ENCODE peak calls at places on chromosomes 4 and X, in nine cellular contexts. One of them, this sample, is unnamed.

GRCh38 chrX:68669872-68670271 is 22.4 kb downstream of the STARD8 start:
- DNase-seq in tibial nerve: no peak
- DNase-seq in uterus: no peak
- DNase-seq in erythroblast: no peak
- DNase-seq in adrenal gland: no peak
- DNase-seq in heart left ventricle: no peak
- DNase-seq in H54: no peak
- DNase-seq in sigmoid colon: no peak
- DNase-seq in IMR-90: no peak
- DNase-seq in this sample: no peak

GRCh38 chr4:71732706-71733105 is 51.2 kb downstream of the GC start:
- DNase-seq in H54: no peak
- DNase-seq in uterus: no peak
- DNase-seq in sigmoid colon: no peak
- DNase-seq in IMR-90: peak; percentile 58
- DNase-seq in adrenal gland: no peak
- DNase-seq in erythroblast: no peak
- DNase-seq in tibial nerve: no peak
- DNase-seq in heart left ventricle: no peak
- DNase-seq in this sample: peak; percentile 20

GRCh38 chrX:83305381-83305780 is 202.7 kb upstream of the POU3F4 start:
- DNase-seq in sigmoid colon: no peak
- DNase-seq in tibial nerve: no peak
- DNase-seq in H54: no peak
- DNase-seq in heart left ventricle: no peak
- DNase-seq in adrenal gland: no peak
- DNase-seq in erythroblast: no peak
- DNase-seq in uterus: no peak
- DNase-seq in IMR-90: no peak
- DNase-seq in this sample: no peak

GRCh38 chrX:21985332-21985777 is 44.8 kb downstream of the SMS start:
- DNase-seq in sigmoid colon: peak; percentile 74
- DNase-seq in heart left ventricle: peak; percentile 26
- DNase-seq in adrenal gland: peak; percentile 63
- DNase-seq in erythroblast: peak; percentile 73
- DNase-seq in tibial nerve: peak; percentile 51
- DNase-seq in H54: peak; percentile 7
- DNase-seq in IMR-90: peak; percentile 82
- DNase-seq in uterus: peak; percentile 65
- DNase-seq in this sample: peak; percentile 77

GRCh38 chr4:38647096-38647819 is 16.7 kb upstream of the KLF3 start:
- DNase-seq in adrenal gland: no peak
- DNase-seq in H54: no peak
- DNase-seq in tibial nerve: no peak
- DNase-seq in sigmoid colon: no peak
- DNase-seq in heart left ventricle: no peak
- DNase-seq in IMR-90: no peak
- DNase-seq in erythroblast: no peak
- DNase-seq in uterus: no peak
- DNase-seq in this sample: no peak

GRCh38 chrX:18899796-18900380 is 84.0 kb downstream of the PHKA2 start:
- DNase-seq in sigmoid colon: no peak
- DNase-seq in IMR-90: no peak
- DNase-seq in tibial nerve: no peak
- DNase-seq in erythroblast: no peak
- DNase-seq in adrenal gland: no peak
- DNase-seq in heart left ventricle: no peak
- DNase-seq in H54: no peak
- DNase-seq in uterus: no peak
- DNase-seq in this sample: peak; percentile 11

GRCh38 chrX:48468693-48469691 is 1.1 kb downstream of the SLC38A5 start:
- DNase-seq in heart left ventricle: no peak
- DNase-seq in uterus: no peak
- DNase-seq in adrenal gland: no peak
- DNase-seq in tibial nerve: no peak
- DNase-seq in sigmoid colon: peak; percentile 52
- DNase-seq in IMR-90: no peak
- DNase-seq in H54: no peak
- DNase-seq in erythroblast: peak; percentile 70
- DNase-seq in this sample: peak; percentile 76

GRCh38 chr4:71907782-71908181 is 123.9 kb upstream of the GC start:
- DNase-seq in sigmoid colon: no peak
- DNase-seq in IMR-90: no peak
- DNase-seq in erythroblast: no peak
- DNase-seq in heart left ventricle: no peak
- DNase-seq in uterus: no peak
- DNase-seq in adrenal gland: no peak
- DNase-seq in H54: no peak
- DNase-seq in tibial nerve: no peak
- DNase-seq in this sample: no peak

GRCh38 chrX:437636-438390 is 51.1 kb upstream of the PPP2R3B start:
- DNase-seq in sigmoid colon: peak; percentile 15
- DNase-seq in heart left ventricle: no peak
- DNase-seq in adrenal gland: no peak
- DNase-seq in uterus: no peak
- DNase-seq in H54: no peak
- DNase-seq in tibial nerve: no peak
- DNase-seq in erythroblast: no peak
- DNase-seq in IMR-90: no peak
- DNase-seq in this sample: no peak

GRCh38 chrX:65706041-65706828 is 38.8 kb downstream of the MSN start:
- DNase-seq in erythroblast: no peak
- DNase-seq in uterus: peak; percentile 37
- DNase-seq in heart left ventricle: peak; percentile 54
- DNase-seq in sigmoid colon: no peak
- DNase-seq in adrenal gland: peak; percentile 34
- DNase-seq in IMR-90: peak; percentile 85
- DNase-seq in H54: peak; percentile 67
- DNase-seq in tibial nerve: no peak
- DNase-seq in this sample: peak; percentile 57

GRCh38 chrX:125326599-125326998 is 6.9 kb downstream of the TEX13C start:
- DNase-seq in heart left ventricle: no peak
- DNase-seq in sigmoid colon: no peak
- DNase-seq in H54: no peak
- DNase-seq in IMR-90: no peak
- DNase-seq in erythroblast: no peak
- DNase-seq in adrenal gland: no peak
- DNase-seq in uterus: no peak
- DNase-seq in tibial nerve: no peak
- DNase-seq in this sample: no peak

GRCh38 chrX:1600406-1601050 is 9.1 kb downstream of the AKAP17A start:
- DNase-seq in erythroblast: no peak
- DNase-seq in adrenal gland: no peak
- DNase-seq in heart left ventricle: no peak
- DNase-seq in tibial nerve: peak; percentile 1
- DNase-seq in IMR-90: no peak
- DNase-seq in sigmoid colon: no peak
- DNase-seq in H54: no peak
- DNase-seq in uterus: no peak
- DNase-seq in this sample: no peak

GRCh38 chrX:1599791-1600405 is 8.5 kb downstream of the AKAP17A start:
- DNase-seq in sigmoid colon: no peak
- DNase-seq in uterus: no peak
- DNase-seq in H54: no peak
- DNase-seq in heart left ventricle: no peak
- DNase-seq in IMR-90: no peak
- DNase-seq in erythroblast: no peak
- DNase-seq in adrenal gland: no peak
- DNase-seq in tibial nerve: no peak
- DNase-seq in this sample: no peak

GRCh38 chrX:1598876-1599790 is 7.7 kb downstream of the AKAP17A start:
- DNase-seq in H54: no peak
- DNase-seq in uterus: no peak
- DNase-seq in tibial nerve: peak; percentile 5
- DNase-seq in erythroblast: no peak
- DNase-seq in adrenal gland: peak; percentile 0
- DNase-seq in heart left ventricle: no peak
- DNase-seq in sigmoid colon: no peak
- DNase-seq in IMR-90: no peak
- DNase-seq in this sample: no peak

GRCh38 chrX:1601768-1602085 is 10.3 kb downstream of the AKAP17A start:
- DNase-seq in erythroblast: no peak
- DNase-seq in IMR-90: no peak
- DNase-seq in adrenal gland: no peak
- DNase-seq in heart left ventricle: no peak
- DNase-seq in H54: no peak
- DNase-seq in tibial nerve: peak; percentile 5
- DNase-seq in sigmoid colon: no peak
- DNase-seq in uterus: no peak
- DNase-seq in this sample: no peak

DNA sequence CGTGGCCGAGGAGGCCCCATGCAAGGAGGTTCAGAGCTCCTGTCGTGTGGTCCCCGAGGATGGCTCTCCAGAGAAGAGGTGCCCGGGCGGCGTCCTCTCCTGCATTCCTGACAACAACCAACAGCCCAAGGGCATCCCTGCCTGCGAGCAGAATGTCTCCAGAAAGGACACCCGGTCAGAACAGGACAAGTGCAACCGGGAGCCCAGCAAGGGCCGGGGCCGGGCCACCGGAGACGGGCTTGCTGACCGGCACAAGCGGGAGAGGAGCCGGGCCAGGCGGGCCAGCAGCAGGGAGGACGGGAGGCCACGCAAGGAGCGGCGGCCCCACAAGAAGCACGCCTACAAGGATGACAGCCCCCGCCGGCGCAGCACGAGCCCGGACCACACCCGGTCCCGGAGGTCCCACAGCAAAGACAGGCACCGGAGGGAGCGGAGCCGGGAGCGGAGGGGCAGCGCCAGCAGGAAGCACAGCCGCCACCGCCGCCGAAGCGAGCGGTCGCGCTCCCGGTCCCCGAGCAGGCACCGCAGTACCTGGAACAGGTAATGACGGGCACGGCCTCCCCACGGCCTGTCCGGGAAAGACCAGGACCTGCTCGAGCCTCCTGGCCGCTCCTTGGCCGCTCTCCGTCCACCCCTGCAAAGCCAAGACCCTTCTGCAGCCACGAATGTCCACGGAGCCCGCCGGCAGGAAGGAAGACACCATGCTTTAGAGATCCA is 9.8 kb downstream of the AKAP17A start:
- DNase-seq in H54: no peak
- DNase-seq in IMR-90: no peak
- DNase-seq in erythroblast: no peak
- DNase-seq in heart left ventricle: no peak
- DNase-seq in sigmoid colon: no peak
- DNase-seq in tibial nerve: peak; percentile 8
- DNase-seq in adrenal gland: peak; percentile 4
- DNase-seq in uterus: no peak
- DNase-seq in this sample: no peak
- TF ChIP-seq POLR2A in H54: no peak
- TF ChIP-seq POLR2A in IMR-90: no peak
- TF ChIP-seq POLR2A in erythroblast: no peak
- TF ChIP-seq POLR2A in heart left ventricle: no peak
- TF ChIP-seq POLR2A in sigmoid colon: no peak
- TF ChIP-seq POLR2A in tibial nerve: no peak
- TF ChIP-seq POLR2A in adrenal gland: no peak
- TF ChIP-seq POLR2A in uterus: no peak
- TF ChIP-seq POLR2A in this sample: no peak

GRCh38 chr4:86359944-86360478 is at the start of gene MAPK10:
- DNase-seq in sigmoid colon: peak; percentile 88
- DNase-seq in heart left ventricle: peak; percentile 59
- DNase-seq in erythroblast: peak; percentile 15
- DNase-seq in IMR-90: peak; percentile 88
- DNase-seq in tibial nerve: peak; percentile 16
- DNase-seq in adrenal gland: peak; percentile 92
- DNase-seq in H54: peak; percentile 3
- DNase-seq in uterus: peak; percentile 76
- DNase-seq in this sample: peak; percentile 84
- TF ChIP-seq POLR2A in sigmoid colon: no peak
- TF ChIP-seq POLR2A in heart left ventricle: no peak
- TF ChIP-seq POLR2A in erythroblast: no peak
- TF ChIP-seq POLR2A in IMR-90: no peak
- TF ChIP-seq POLR2A in tibial nerve: no peak
- TF ChIP-seq POLR2A in adrenal gland: peak; percentile 59
- TF ChIP-seq POLR2A in H54: no peak
- TF ChIP-seq POLR2A in uterus: no peak
- TF ChIP-seq POLR2A in this sample: no peak

GRCh38 chr4:57287687-57288604 is 177.8 kb upstream of the IGFBP7 start:
- DNase-seq in heart left ventricle: no peak
- DNase-seq in uterus: no peak
- DNase-seq in sigmoid colon: no peak
- DNase-seq in IMR-90: no peak
- DNase-seq in tibial nerve: no peak
- DNase-seq in adrenal gland: no peak
- DNase-seq in erythroblast: no peak
- DNase-seq in H54: no peak
- DNase-seq in this sample: no peak

DNA sequence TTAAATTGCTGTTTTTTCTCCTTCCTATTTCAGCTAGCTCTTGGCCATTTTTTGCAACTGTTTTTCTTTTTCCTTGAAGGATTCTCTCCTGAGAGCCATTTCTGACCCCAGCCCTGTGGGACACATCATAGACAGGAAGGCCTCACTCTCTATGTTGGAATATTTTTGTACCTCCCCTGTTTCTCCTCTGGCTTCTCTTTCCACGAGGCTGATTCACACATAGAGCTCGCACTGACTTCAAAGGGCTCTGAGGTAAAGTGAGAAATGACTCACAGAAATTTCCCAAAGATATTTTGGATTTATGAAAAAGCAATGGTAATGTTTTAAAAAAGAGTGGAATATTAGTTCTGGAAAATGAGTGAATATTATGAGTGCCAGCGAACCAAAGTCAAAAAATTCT is 181.7 kb upstream of the IGFBP7 start:
- DNase-seq in sigmoid colon: no peak
- DNase-seq in IMR-90: no peak
- DNase-seq in tibial nerve: no peak
- DNase-seq in adrenal gland: no peak
- DNase-seq in erythroblast: no peak
- DNase-seq in H54: no peak
- DNase-seq in heart left ventricle: no peak
- DNase-seq in uterus: no peak
- DNase-seq in this sample: no peak
- TF ChIP-seq POLR2A in sigmoid colon: no peak
- TF ChIP-seq POLR2A in IMR-90: no peak
- TF ChIP-seq POLR2A in tibial nerve: no peak
- TF ChIP-seq POLR2A in adrenal gland: no peak
- TF ChIP-seq POLR2A in erythroblast: no peak
- TF ChIP-seq POLR2A in H54: no peak
- TF ChIP-seq POLR2A in heart left ventricle: no peak
- TF ChIP-seq POLR2A in uterus: no peak
- TF ChIP-seq POLR2A in this sample: no peak

DNA sequence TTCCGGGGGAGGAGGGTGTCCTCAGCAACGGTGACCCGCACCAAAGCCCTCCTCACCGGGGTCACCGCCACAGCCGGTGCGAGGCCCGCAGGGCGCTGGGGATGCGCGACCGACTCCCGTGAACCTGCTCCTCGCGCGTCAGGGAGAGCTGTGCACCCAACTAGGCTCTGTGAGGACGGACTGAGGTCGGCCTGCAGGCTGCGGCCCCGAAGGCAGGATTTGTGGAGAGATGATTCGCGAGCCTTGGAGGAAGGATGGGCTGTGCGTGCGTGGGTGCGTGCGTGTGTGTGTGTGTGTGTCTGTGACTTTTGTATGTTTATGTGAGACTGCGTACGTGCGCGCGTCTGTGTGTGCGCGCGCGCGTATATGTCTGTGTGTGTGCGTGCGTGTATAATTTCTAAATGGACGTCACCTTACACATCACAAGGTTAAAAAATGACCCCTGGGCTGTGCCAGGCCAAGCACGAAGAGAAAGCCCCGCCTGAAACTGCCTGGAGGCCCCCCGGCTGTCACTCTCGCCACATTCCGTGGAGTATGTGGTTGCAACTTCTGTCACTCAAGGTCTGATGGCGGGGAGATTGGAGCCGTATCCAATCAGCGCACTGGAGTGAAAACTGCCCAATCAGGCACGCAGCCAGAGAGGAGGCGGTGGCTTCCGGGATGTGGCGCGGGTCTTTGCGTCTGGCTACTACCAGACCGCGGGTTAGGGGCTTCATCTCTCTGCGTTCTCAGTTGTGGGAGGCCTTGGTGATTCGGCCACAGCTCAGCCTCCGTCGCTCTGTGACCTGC is at the start of gene ZNF141:
- DNase-seq in uterus: peak; percentile 98
- DNase-seq in sigmoid colon: peak; percentile 99
- DNase-seq in tibial nerve: peak; percentile 90
- DNase-seq in IMR-90: peak; percentile 96
- DNase-seq in adrenal gland: peak; percentile 98
- DNase-seq in heart left ventricle: peak; percentile 98
- DNase-seq in erythroblast: peak; percentile 95
- DNase-seq in H54: no peak
- DNase-seq in this sample: peak; percentile 99
- TF ChIP-seq POLR2A in uterus: peak; percentile 50
- TF ChIP-seq POLR2A in sigmoid colon: peak; percentile 69
- TF ChIP-seq POLR2A in tibial nerve: peak; percentile 65
- TF ChIP-seq POLR2A in IMR-90: peak; percentile 82
- TF ChIP-seq POLR2A in adrenal gland: peak; percentile 86
- TF ChIP-seq POLR2A in heart left ventricle: peak; percentile 79
- TF ChIP-seq POLR2A in erythroblast: peak; percentile 87
- TF ChIP-seq POLR2A in H54: no peak
- TF ChIP-seq POLR2A in this sample: no peak